ENCODE peak calls at places on chromosomes 7 and 10, in four cellular contexts. S, X, L and D are unnamed samples.

GRCh38 chr10:4130685-4131084 is 345.7 kb upstream of the KLF6 start:
- DNase-seq in X (no peak), L (no peak), S (no peak), D (no peak)

GRCh38 chr10:100841528-100841927 is 71.2 kb upstream of the SLF2 start:
- DNase-seq in L (no peak), S (no peak), X (no peak), D (no peak)

GRCh38 chr10:77837248-77837924 is 89.2 kb downstream of the DLG5 start:
- DNase-seq in X (no peak), S (no peak), L (no peak), D (no peak)

GRCh38 chr10:13366891-13367290 is 18.8 kb upstream of the SEPHS1 start:
- DNase-seq in S (no peak), X (no peak), L (no peak), D (no peak)

GRCh38 chr10:49369216-49370162 is 26.4 kb downstream of the DRGX start:
- DNase-seq in L (no peak), X (no peak), S (peak), D (peak)

GRCh38 chr7:96388620-96389383 is 66.9 kb upstream of the SLC25A13 start:
- DNase-seq in L (no peak), S (peak), X (no peak), D (no peak)

GRCh38 chr10:74032900-74033655 is 35.2 kb downstream of the VCL start:
- DNase-seq in X (no peak), S (no peak), L (no peak), D (no peak)

GRCh38 chr10:100562008-100562672 is 26.4 kb downstream of the HIF1AN start:
- DNase-seq in L (peak), X (peak), S (peak), D (no peak)

GRCh38 chr10:34906021-34906965 is 91.2 kb upstream of the PARD3 start:
- DNase-seq in L (no peak), X (no peak), S (no peak), D (no peak)

GRCh38 chr10:100827819-100828743 is 82.7 kb downstream of the PAX2 start:
- DNase-seq in X (no peak), S (no peak), L (peak), D (no peak)

GRCh38 chr10:78964952-78965633 is 103.7 kb upstream of the ZMIZ1 start:
- DNase-seq in L (peak), X (peak), S (no peak), D (no peak)

GRCh38 chr10:18145652-18146051 is 5.4 kb downstream of the CACNB2 start:
- DNase-seq in S (peak), X (no peak), L (no peak), D (no peak)

GRCh38 chr10:35384265-35384868 is 48.1 kb downstream of the CCNY start:
- DNase-seq in S (peak), X (no peak), L (no peak), D (no peak)

GRCh38 chr10:94416896-94417295 is 14.6 kb downstream of the TBC1D12 start:
- DNase-seq in S (no peak), L (no peak), X (no peak), D (no peak)